ENCODE peak calls at places on chromosome 1, in eight cellular contexts. One of them, this sample, is unnamed.

GRCh38 chr1:12580054-12580887 is 37.7 kb downstream of the DHRS3 start:
- DNase-seq in glutamatergic neuron: no peak
- DNase-seq in AG10803: peak
- DNase-seq in pancreas: no peak
- DNase-seq in GM04503: peak
- DNase-seq in PC-3: no peak
- DNase-seq in HS-5: no peak
- DNase-seq in T-helper 17 cell: no peak
- DNase-seq in this sample: no peak

GRCh38 chr1:23578997-23579363 is 19.7 kb upstream of the ID3 start:
- DNase-seq in glutamatergic neuron: no peak
- DNase-seq in AG10803: no peak
- DNase-seq in pancreas: no peak
- DNase-seq in GM04503: no peak
- DNase-seq in PC-3: no peak
- DNase-seq in HS-5: no peak
- DNase-seq in T-helper 17 cell: no peak
- DNase-seq in this sample: no peak

GRCh38 chr1:200184196-200184595 is 156.7 kb downstream of the NR5A2 start:
- DNase-seq in glutamatergic neuron: no peak
- DNase-seq in AG10803: peak
- DNase-seq in pancreas: peak
- DNase-seq in GM04503: peak
- DNase-seq in PC-3: peak
- DNase-seq in HS-5: no peak
- DNase-seq in T-helper 17 cell: no peak
- DNase-seq in this sample: peak

GRCh38 chr1:52195161-52195560 is 53.3 kb downstream of the ZFYVE9 start:
- DNase-seq in glutamatergic neuron: no peak
- DNase-seq in AG10803: peak
- DNase-seq in pancreas: no peak
- DNase-seq in GM04503: no peak
- DNase-seq in PC-3: no peak
- DNase-seq in HS-5: no peak
- DNase-seq in T-helper 17 cell: no peak
- DNase-seq in this sample: no peak

GRCh38 chr1:119731060-119731459 is 19.3 kb downstream of the PHGDH start:
- DNase-seq in glutamatergic neuron: no peak
- DNase-seq in AG10803: no peak
- DNase-seq in pancreas: no peak
- DNase-seq in GM04503: no peak
- DNase-seq in PC-3: peak
- DNase-seq in HS-5: no peak
- DNase-seq in T-helper 17 cell: no peak
- DNase-seq in this sample: no peak

GRCh38 chr1:198265073-198265661 is 108.4 kb downstream of the NEK7 start:
- DNase-seq in glutamatergic neuron: no peak
- DNase-seq in AG10803: peak
- DNase-seq in pancreas: no peak
- DNase-seq in GM04503: peak
- DNase-seq in PC-3: no peak
- DNase-seq in HS-5: no peak
- DNase-seq in T-helper 17 cell: no peak
- DNase-seq in this sample: no peak

GRCh38 chr1:29706936-29707335 is 470.6 kb downstream of the PTPRU start:
- DNase-seq in glutamatergic neuron: peak
- DNase-seq in AG10803: peak
- DNase-seq in pancreas: no peak
- DNase-seq in GM04503: no peak
- DNase-seq in PC-3: peak
- DNase-seq in HS-5: no peak
- DNase-seq in T-helper 17 cell: no peak
- DNase-seq in this sample: peak

GRCh38 chr1:235004840-235005391 is 123.7 kb downstream of the TOMM20 start:
- DNase-seq in glutamatergic neuron: no peak
- DNase-seq in AG10803: no peak
- DNase-seq in pancreas: no peak
- DNase-seq in GM04503: no peak
- DNase-seq in PC-3: no peak
- DNase-seq in HS-5: no peak
- DNase-seq in T-helper 17 cell: no peak
- DNase-seq in this sample: no peak

GRCh38 chr1:15337656-15338402 is 71.9 kb upstream of the EFHD2 start:
- DNase-seq in glutamatergic neuron: no peak
- DNase-seq in AG10803: peak
- DNase-seq in pancreas: no peak
- DNase-seq in GM04503: peak
- DNase-seq in PC-3: peak
- DNase-seq in HS-5: peak
- DNase-seq in T-helper 17 cell: no peak
- DNase-seq in this sample: no peak

GRCh38 chr1:160429702-160430535 is 29.6 kb downstream of the VANGL2 start:
- DNase-seq in glutamatergic neuron: no peak
- DNase-seq in AG10803: no peak
- DNase-seq in pancreas: no peak
- DNase-seq in GM04503: no peak
- DNase-seq in PC-3: no peak
- DNase-seq in HS-5: no peak
- DNase-seq in T-helper 17 cell: no peak
- DNase-seq in this sample: no peak

GRCh38 chr1:182032251-182032650 is 29.3 kb downstream of the ZNF648 start:
- DNase-seq in glutamatergic neuron: no peak
- DNase-seq in AG10803: no peak
- DNase-seq in pancreas: no peak
- DNase-seq in GM04503: no peak
- DNase-seq in PC-3: peak
- DNase-seq in HS-5: no peak
- DNase-seq in T-helper 17 cell: no peak
- DNase-seq in this sample: no peak

GRCh38 chr1:213281610-213282316 is 230.7 kb downstream of the RPS6KC1 start:
- DNase-seq in glutamatergic neuron: no peak
- DNase-seq in AG10803: no peak
- DNase-seq in pancreas: no peak
- DNase-seq in GM04503: no peak
- DNase-seq in PC-3: no peak
- DNase-seq in HS-5: no peak
- DNase-seq in T-helper 17 cell: no peak
- DNase-seq in this sample: no peak

GRCh38 chr1:234413485-234413884 is 40.2 kb downstream of the COA6 start:
- DNase-seq in glutamatergic neuron: no peak
- DNase-seq in AG10803: no peak
- DNase-seq in pancreas: no peak
- DNase-seq in GM04503: no peak
- DNase-seq in PC-3: no peak
- DNase-seq in HS-5: no peak
- DNase-seq in T-helper 17 cell: no peak
- DNase-seq in this sample: no peak

GRCh38 chr1:7366955-7367665 is 404.0 kb upstream of the VAMP3 start:
- DNase-seq in glutamatergic neuron: no peak
- DNase-seq in AG10803: no peak
- DNase-seq in pancreas: no peak
- DNase-seq in GM04503: no peak
- DNase-seq in PC-3: no peak
- DNase-seq in HS-5: no peak
- DNase-seq in T-helper 17 cell: no peak
- DNase-seq in this sample: peak

GRCh38 chr1:109509176-109510134 is at the start of gene AMIGO1:
- DNase-seq in glutamatergic neuron: peak
- DNase-seq in AG10803: peak
- DNase-seq in pancreas: peak
- DNase-seq in GM04503: no peak
- DNase-seq in PC-3: peak
- DNase-seq in HS-5: no peak
- DNase-seq in T-helper 17 cell: peak
- DNase-seq in this sample: peak

GRCh38 chr1:43423672-43424550 is 29.8 kb downstream of the HYI start:
- DNase-seq in glutamatergic neuron: no peak
- DNase-seq in AG10803: no peak
- DNase-seq in pancreas: no peak
- DNase-seq in GM04503: no peak
- DNase-seq in PC-3: peak
- DNase-seq in HS-5: no peak
- DNase-seq in T-helper 17 cell: no peak
- DNase-seq in this sample: no peak

GRCh38 chr1:154534263-154534844 is 24.1 kb downstream of the UBE2Q1 start:
- DNase-seq in glutamatergic neuron: peak
- DNase-seq in AG10803: peak
- DNase-seq in pancreas: peak
- DNase-seq in GM04503: no peak
- DNase-seq in PC-3: peak
- DNase-seq in HS-5: no peak
- DNase-seq in T-helper 17 cell: no peak
- DNase-seq in this sample: peak

GRCh38 chr1:53498555-53499142 is 39.5 kb downstream of the DMRTB1 start:
- DNase-seq in glutamatergic neuron: no peak
- DNase-seq in AG10803: peak
- DNase-seq in pancreas: no peak
- DNase-seq in GM04503: no peak
- DNase-seq in PC-3: peak
- DNase-seq in HS-5: no peak
- DNase-seq in T-helper 17 cell: no peak
- DNase-seq in this sample: no peak

GRCh38 chr1:206699626-206700025 is 14.9 kb downstream of the MAPKAPK2 start:
- DNase-seq in glutamatergic neuron: no peak
- DNase-seq in AG10803: no peak
- DNase-seq in pancreas: no peak
- DNase-seq in GM04503: no peak
- DNase-seq in PC-3: no peak
- DNase-seq in HS-5: no peak
- DNase-seq in T-helper 17 cell: no peak
- DNase-seq in this sample: no peak

GRCh38 chr1:109197163-109198042 is 16.3 kb upstream of the SARS1 start:
- DNase-seq in glutamatergic neuron: no peak
- DNase-seq in AG10803: peak
- DNase-seq in pancreas: peak
- DNase-seq in GM04503: peak
- DNase-seq in PC-3: peak
- DNase-seq in HS-5: peak
- DNase-seq in T-helper 17 cell: no peak
- DNase-seq in this sample: no peak

GRCh38 chr1:203378529-203379271 is 27.8 kb upstream of the FMOD start:
- DNase-seq in glutamatergic neuron: no peak
- DNase-seq in AG10803: peak
- DNase-seq in pancreas: no peak
- DNase-seq in GM04503: no peak
- DNase-seq in PC-3: no peak
- DNase-seq in HS-5: no peak
- DNase-seq in T-helper 17 cell: no peak
- DNase-seq in this sample: no peak

This sample was measured in COR-L47.